ENCODE peak calls at places on chromosome 4, in five cellular contexts. One of them, this sample, is unnamed.

GRCh38 chr4:6873792-6874461 is 35.7 kb upstream of the TBC1D14 start:
- DNase-seq in HepG2: peak; percentile 41
- DNase-seq in H1: no peak
- DNase-seq in HCT116: peak; percentile 51
- DNase-seq in K562: peak; percentile 72
- DNase-seq in this sample: no peak

GRCh38 chr4:8211229-8211628 is 12.1 kb downstream of the SH3TC1 start:
- DNase-seq in HepG2: no peak
- DNase-seq in H1: no peak
- DNase-seq in HCT116: no peak
- DNase-seq in K562: no peak
- DNase-seq in this sample: no peak

GRCh38 chr4:88756149-88756548 is 58.5 kb upstream of the NAP1L5 start:
- DNase-seq in HepG2: no peak
- DNase-seq in H1: no peak
- DNase-seq in HCT116: no peak
- DNase-seq in K562: no peak
- DNase-seq in this sample: no peak

GRCh38 chr4:42148453-42148852 is 4.0 kb downstream of the BEND4 start:
- DNase-seq in HepG2: no peak
- DNase-seq in H1: no peak
- DNase-seq in HCT116: no peak
- DNase-seq in K562: no peak
- DNase-seq in this sample: no peak

GRCh38 chr4:181685911-181686310 is 557.3 kb upstream of the TENM3 start:
- DNase-seq in HepG2: no peak
- DNase-seq in H1: no peak
- DNase-seq in HCT116: no peak
- DNase-seq in K562: no peak
- DNase-seq in this sample: no peak

GRCh38 chr4:81592698-81593097 is 121.0 kb upstream of the RASGEF1B start:
- DNase-seq in HepG2: no peak
- DNase-seq in H1: no peak
- DNase-seq in HCT116: no peak
- DNase-seq in K562: no peak
- DNase-seq in this sample: no peak

GRCh38 chr4:152591361-152591760 is 55.5 kb upstream of the FBXW7 start:
- DNase-seq in HepG2: no peak
- DNase-seq in H1: peak; percentile 33
- DNase-seq in HCT116: no peak
- DNase-seq in K562: no peak
- DNase-seq in this sample: no peak

GRCh38 chr4:182145360-182145905 is 97.8 kb upstream of the TENM3 start:
- DNase-seq in HepG2: no peak
- DNase-seq in H1: no peak
- DNase-seq in HCT116: no peak
- DNase-seq in K562: no peak
- DNase-seq in this sample: no peak

GRCh38 chr4:57077550-57078311 is 32.5 kb downstream of the IGFBP7 start:
- DNase-seq in HepG2: peak; percentile 50
- DNase-seq in H1: no peak
- DNase-seq in HCT116: no peak
- DNase-seq in K562: no peak
- DNase-seq in this sample: no peak

GRCh38 chr4:26238782-26239647 is 81.8 kb upstream of the RBPJ start:
- DNase-seq in HepG2: peak; percentile 8
- DNase-seq in H1: no peak
- DNase-seq in HCT116: no peak
- DNase-seq in K562: no peak
- DNase-seq in this sample: no peak

GRCh38 chr4:44736900-44737299 is 10.5 kb upstream of the GNPDA2 start:
- DNase-seq in HepG2: no peak
- DNase-seq in H1: no peak
- DNase-seq in HCT116: no peak
- DNase-seq in K562: no peak
- DNase-seq in this sample: no peak

GRCh38 chr4:148170408-148171385 is 271.5 kb downstream of the NR3C2 start:
- DNase-seq in HepG2: no peak
- DNase-seq in H1: no peak
- DNase-seq in HCT116: peak; percentile 3
- DNase-seq in K562: no peak
- DNase-seq in this sample: no peak

GRCh38 chr4:187176261-187176910 is 452.7 kb upstream of the FAT1 start:
- DNase-seq in HepG2: no peak
- DNase-seq in H1: no peak
- DNase-seq in HCT116: no peak
- DNase-seq in K562: no peak
- DNase-seq in this sample: no peak

GRCh38 chr4:98148856-98149255 is 5.6 kb upstream of the STPG2 start:
- DNase-seq in HepG2: no peak
- DNase-seq in H1: no peak
- DNase-seq in HCT116: no peak
- DNase-seq in K562: no peak
- DNase-seq in this sample: no peak

GRCh38 chr4:92050875-92051274 is 252.9 kb upstream of the GRID2 start:
- DNase-seq in HepG2: no peak
- DNase-seq in H1: no peak
- DNase-seq in HCT116: no peak
- DNase-seq in K562: no peak
- DNase-seq in this sample: no peak

GRCh38 chr4:83440899-83441298 is 14.7 kb downstream of the HELQ start:
- DNase-seq in HepG2: no peak
- DNase-seq in H1: no peak
- DNase-seq in HCT116: no peak
- DNase-seq in K562: no peak
- DNase-seq in this sample: no peak

GRCh38 chr4:151169900-151170299 is 70.5 kb downstream of the RPS3A start:
- DNase-seq in HepG2: no peak
- DNase-seq in H1: no peak
- DNase-seq in HCT116: no peak
- DNase-seq in K562: no peak
- DNase-seq in this sample: no peak

GRCh38 chr4:86446996-86447395 is 87.1 kb upstream of the MAPK10 start:
- DNase-seq in HepG2: no peak
- DNase-seq in H1: no peak
- DNase-seq in HCT116: no peak
- DNase-seq in K562: no peak
- DNase-seq in this sample: no peak

GRCh38 chr4:188110741-188111458 is 1.5 kb upstream of the TRIML2 start:
- DNase-seq in HepG2: no peak
- DNase-seq in H1: no peak
- DNase-seq in HCT116: no peak
- DNase-seq in K562: no peak
- DNase-seq in this sample: no peak

GRCh38 chr4:40842318-40842717 is 92.6 kb downstream of the NSUN7 start:
- DNase-seq in HepG2: no peak
- DNase-seq in H1: no peak
- DNase-seq in HCT116: no peak
- DNase-seq in K562: no peak
- DNase-seq in this sample: no peak

GRCh38 chr4:181566490-181566889 is 676.7 kb upstream of the TENM3 start:
- DNase-seq in HepG2: no peak
- DNase-seq in H1: no peak
- DNase-seq in HCT116: no peak
- DNase-seq in K562: no peak
- DNase-seq in this sample: no peak

GRCh38 chr4:52555356-52555716 is 103.8 kb downstream of the USP46 start:
- DNase-seq in HepG2: no peak
- DNase-seq in H1: no peak
- DNase-seq in HCT116: no peak
- DNase-seq in K562: no peak
- DNase-seq in this sample: no peak

DNA sequence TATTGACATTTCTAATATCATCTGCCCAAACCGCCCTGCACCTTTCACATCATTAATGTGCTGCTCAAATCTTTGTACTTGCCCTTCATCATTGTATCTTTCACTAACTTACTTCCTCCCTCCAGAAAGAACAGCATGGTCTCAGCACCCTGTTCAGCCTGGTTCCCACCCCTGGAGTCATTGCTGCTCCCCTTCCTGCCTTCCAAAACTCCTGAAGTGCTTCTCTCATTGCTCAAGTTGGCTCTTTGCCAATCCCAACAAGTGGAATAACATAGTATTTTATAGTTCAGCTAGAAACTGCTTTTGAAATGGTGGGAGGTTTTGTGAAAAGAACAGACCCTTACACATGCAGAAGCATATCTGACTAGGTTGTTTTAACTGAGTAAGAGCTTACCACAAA is 14.0 kb upstream of the TTC29 start:
- DNase-seq in HepG2: no peak
- DNase-seq in H1: no peak
- DNase-seq in HCT116: no peak
- DNase-seq in K562: no peak
- DNase-seq in this sample: no peak
- TF ChIP-seq SIN3A in HepG2: no peak
- TF ChIP-seq SIN3A in H1: no peak
- TF ChIP-seq SIN3A in HCT116: no peak
- TF ChIP-seq SIN3A in K562: no peak
- TF ChIP-seq SIN3A in this sample: no peak

GRCh38 chr4:95296052-95296451 is 252.7 kb downstream of the UNC5C start:
- DNase-seq in HepG2: no peak
- DNase-seq in H1: no peak
- DNase-seq in HCT116: no peak
- DNase-seq in K562: no peak
- DNase-seq in this sample: no peak

GRCh38 chr4:95289028-95289634 is 259.6 kb downstream of the UNC5C start:
- DNase-seq in HepG2: no peak
- DNase-seq in H1: no peak
- DNase-seq in HCT116: no peak
- DNase-seq in K562: peak; percentile 66
- DNase-seq in this sample: no peak

GRCh38 chr4:95294291-95294690 is 254.5 kb downstream of the UNC5C start:
- DNase-seq in HepG2: no peak
- DNase-seq in H1: no peak
- DNase-seq in HCT116: no peak
- DNase-seq in K562: no peak
- DNase-seq in this sample: no peak

GRCh38 chr4:95290702-95291101 is 258.1 kb downstream of the UNC5C start:
- DNase-seq in HepG2: no peak
- DNase-seq in H1: no peak
- DNase-seq in HCT116: no peak
- DNase-seq in K562: no peak
- DNase-seq in this sample: no peak

GRCh38 chr4:95293014-95293413 is 255.8 kb downstream of the UNC5C start:
- DNase-seq in HepG2: no peak
- DNase-seq in H1: no peak
- DNase-seq in HCT116: no peak
- DNase-seq in K562: no peak
- DNase-seq in this sample: no peak
- TF ChIP-seq POLR2A in HepG2: no peak
- TF ChIP-seq POLR2A in H1: no peak
- TF ChIP-seq POLR2A in HCT116: no peak
- TF ChIP-seq POLR2A in K562: no peak
- TF ChIP-seq POLR2A in this sample: no peak

DNA sequence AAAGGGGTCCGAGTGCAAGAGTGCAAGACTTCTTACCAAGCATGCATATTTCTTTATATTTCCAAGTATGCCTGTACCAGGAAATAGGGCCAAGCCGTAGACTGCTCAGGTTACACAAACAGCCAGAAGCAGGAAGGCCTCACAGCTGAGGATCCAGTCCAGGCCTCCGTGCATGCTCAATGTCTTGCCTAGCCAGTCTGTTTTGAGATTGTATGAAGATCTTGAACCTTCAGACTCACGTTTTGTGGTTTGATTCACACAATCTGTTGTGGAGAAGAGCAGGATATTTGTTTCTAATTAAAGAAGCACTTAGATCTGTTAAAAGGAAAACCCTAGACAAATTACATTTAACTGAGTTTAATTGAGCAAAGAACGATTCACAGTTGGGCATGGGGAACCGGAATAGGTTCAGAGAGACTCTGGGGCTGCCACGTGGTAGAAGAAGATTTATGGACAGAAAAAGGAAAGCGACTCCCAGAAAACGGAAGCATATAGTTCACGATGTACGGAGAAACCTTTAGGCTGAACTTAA is 1.2 kb downstream of the MGST2 start:
- DNase-seq in HepG2: peak; percentile 47
- DNase-seq in H1: no peak
- DNase-seq in HCT116: no peak
- DNase-seq in K562: peak; percentile 45
- DNase-seq in this sample: no peak
- TF ChIP-seq SIN3A in HepG2: no peak
- TF ChIP-seq SIN3A in H1: no peak
- TF ChIP-seq SIN3A in HCT116: no peak
- TF ChIP-seq SIN3A in K562: no peak
- TF ChIP-seq SIN3A in this sample: no peak

GRCh38 chr4:96767815-96768480 is 928.1 kb downstream of the PDHA2 start:
- DNase-seq in HepG2: no peak
- DNase-seq in H1: no peak
- DNase-seq in HCT116: no peak
- DNase-seq in K562: no peak
- DNase-seq in this sample: no peak

DNA sequence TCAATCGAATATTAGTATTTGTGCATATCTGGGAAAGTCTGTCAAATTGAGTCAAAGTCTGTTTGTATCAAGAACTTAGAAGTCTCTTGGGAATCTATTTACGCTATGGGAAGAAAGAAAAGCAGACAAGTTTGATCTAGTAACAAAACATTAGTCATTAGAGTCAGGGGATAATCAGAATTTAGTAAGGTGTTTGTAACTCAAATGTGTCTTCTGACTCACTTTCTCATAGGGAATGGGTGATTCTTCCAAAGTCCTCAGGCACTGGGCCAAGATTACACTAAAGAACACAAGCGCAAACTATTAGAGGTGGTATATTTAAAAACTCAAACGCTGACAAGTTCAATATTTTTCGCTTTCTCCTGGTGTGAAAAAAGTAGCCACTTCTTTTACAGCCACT is 926.5 kb downstream of the PDHA2 start:
- DNase-seq in HepG2: no peak
- DNase-seq in H1: no peak
- DNase-seq in HCT116: no peak
- DNase-seq in K562: no peak
- DNase-seq in this sample: no peak
- TF ChIP-seq POLR2A in HepG2: no peak
- TF ChIP-seq POLR2A in H1: no peak
- TF ChIP-seq POLR2A in HCT116: no peak
- TF ChIP-seq POLR2A in K562: no peak
- TF ChIP-seq POLR2A in this sample: no peak

DNA sequence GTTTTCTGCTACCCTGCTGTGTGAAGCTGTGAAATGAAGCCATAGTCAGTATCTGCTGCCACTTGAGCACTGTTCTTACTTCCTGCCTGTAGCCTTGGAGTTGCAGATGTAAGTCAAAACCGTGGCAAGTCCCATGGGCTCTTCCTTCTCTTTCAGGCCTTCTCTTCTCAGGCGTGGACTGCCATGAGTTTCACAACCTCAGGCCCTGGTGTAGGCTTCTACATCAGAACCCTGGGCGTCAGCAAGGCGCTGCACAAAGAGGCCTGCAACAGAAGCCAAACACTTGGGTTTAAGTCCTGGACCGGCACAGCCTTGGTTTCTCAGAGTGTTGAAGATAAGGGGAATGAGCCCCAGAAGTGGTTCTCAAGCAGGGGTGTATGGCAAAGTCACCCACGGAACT is 2.5 kb downstream of the ZNF518B start:
- DNase-seq in HepG2: no peak
- DNase-seq in H1: no peak
- DNase-seq in HCT116: no peak
- DNase-seq in K562: no peak
- DNase-seq in this sample: no peak
- TF ChIP-seq SIN3A in HepG2: no peak
- TF ChIP-seq SIN3A in H1: no peak
- TF ChIP-seq SIN3A in HCT116: no peak
- TF ChIP-seq SIN3A in K562: no peak
- TF ChIP-seq SIN3A in this sample: no peak